ENCODE peak calls at places on chromosome 19, in six cellular contexts. P, W, B, T, Z and S are unnamed samples.

GRCh38 chr19:45161715-45162463 is 1.1 kb upstream of the NKPD1 start:
- DNase-seq in P (no peak), B (no peak), Z (no peak), T (no peak), W (no peak), S (no peak)

GRCh38 chr19:31223805-31224534 is 125.3 kb downstream of the TSHZ3 start:
- DNase-seq in W (no peak), P (no peak), B (no peak), T (no peak), Z (no peak), S (peak)

GRCh38 chr19:3513198-3514140 is 7.4 kb downstream of the FZR1 start:
- DNase-seq in W (no peak), Z (no peak), B (no peak), P (peak), T (no peak), S (no peak)

GRCh38 chr19:33828266-33829075 is 31.8 kb downstream of the KCTD15 start:
- DNase-seq in B (no peak), W (no peak), P (no peak), Z (no peak), T (no peak), S (no peak)

GRCh38 chr19:33399081-33399744 is 25.7 kb downstream of the CEBPG start:
- DNase-seq in W (no peak), Z (no peak), B (no peak), P (peak), T (no peak), S (no peak)

GRCh38 chr19:38233740-38234251 is 9.8 kb upstream of the DPF1 start:
- DNase-seq in B (peak), W (peak), T (peak), P (peak), Z (peak), S (peak)

GRCh38 chr19:52942371-52943133 is 19.3 kb upstream of the ZNF888 start:
- DNase-seq in Z (peak), W (peak), P (peak), T (peak), B (peak), S (peak)

GRCh38 chr19:8251025-8251472 is 41.9 kb downstream of the CERS4 start:
- DNase-seq in T (peak), W (no peak), B (no peak), P (peak), Z (peak), S (peak)

GRCh38 chr19:1911995-1912394 is 6.8 kb downstream of the ADAT3 start:
- DNase-seq in T (no peak), P (peak), B (no peak), Z (no peak), W (peak), S (no peak)

GRCh38 chr19:1429750-1430149 is 8.4 kb upstream of the RPS15 start:
- DNase-seq in Z (peak), W (peak), T (no peak), P (no peak), B (no peak), S (no peak)

GRCh38 chr19:19185853-19186728 is 5.9 kb downstream of the BORCS8 start:
- DNase-seq in W (peak), Z (no peak), P (peak), T (peak), B (no peak), S (peak)

GRCh38 chr19:32257326-32258073 is 87.9 kb upstream of the ZNF507 start:
- DNase-seq in W (no peak), T (no peak), B (no peak), Z (no peak), P (no peak), S (no peak)

GRCh38 chr19:4267101-4267900 is 11.8 kb upstream of the SHD start:
- DNase-seq in Z (peak), P (peak), T (peak), W (peak), B (peak), S (peak)

GRCh38 chr19:12779162-12779993 is 4.0 kb upstream of the HOOK2 start:
- DNase-seq in T (peak), Z (peak), P (no peak), W (peak), B (no peak), S (peak)

GRCh38 chr19:11460207-11460606 is 20.6 kb downstream of the ELAVL3 start:
- DNase-seq in P (no peak), B (no peak), Z (no peak), W (no peak), T (no peak), S (no peak)
- TF ChIP-seq CTCF in P (no peak), B (peak), Z (no peak), W (no peak), T (peak), S (no peak)

GRCh38 chr19:41886761-41887710 is 4.1 kb downstream of the ARHGEF1 start:
- DNase-seq in W (no peak), B (no peak), Z (no peak), P (no peak), T (peak), S (no peak)

GRCh38 chr19:41892173-41892902 is 9.4 kb downstream of the ARHGEF1 start:
- DNase-seq in T (no peak), P (peak), B (no peak), W (no peak), Z (no peak), S (no peak)

GRCh38 chr19:41887711-41888382 is 4.9 kb downstream of the ARHGEF1 start:
- DNase-seq in Z (no peak), W (peak), P (peak), T (peak), B (peak), S (no peak)

GRCh38 chr19:41889896-41890295 is 6.9 kb downstream of the ARHGEF1 start:
- DNase-seq in Z (no peak), T (no peak), W (no peak), P (no peak), B (no peak), S (no peak)

DNA sequence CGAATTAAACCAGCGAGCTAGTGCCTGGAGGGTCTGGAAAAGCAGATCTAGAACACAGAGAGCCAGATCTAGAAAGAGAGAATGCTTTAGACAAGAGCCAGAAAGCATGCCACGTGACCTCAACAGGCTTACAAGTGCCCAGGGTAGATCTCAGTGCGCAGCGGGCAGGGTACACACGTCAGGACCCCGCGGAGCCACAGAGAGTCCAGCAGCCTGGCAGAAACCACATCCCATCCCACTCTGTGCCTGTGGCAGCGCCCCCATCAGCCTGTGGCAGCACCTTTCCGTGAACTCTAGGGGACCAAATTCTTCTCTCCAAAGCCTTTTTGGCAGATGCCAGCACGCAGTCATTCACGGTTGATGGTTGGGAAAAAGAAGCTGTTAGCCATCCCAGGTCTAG is 5.9 kb downstream of the ARHGEF1 start:
- DNase-seq in W (no peak), T (no peak), B (no peak), P (peak), Z (no peak), S (no peak)
- TF ChIP-seq CTCF in W (no peak), T (no peak), B (no peak), P (no peak), Z (no peak), S (no peak)

GRCh38 chr19:5951338-5951861 is 26.5 kb downstream of the RANBP3 start:
- DNase-seq in T (no peak), Z (no peak), P (peak), B (no peak), W (no peak), S (no peak)

GRCh38 chr19:5950744-5951143 is 27.2 kb downstream of the RANBP3 start:
- DNase-seq in B (no peak), T (no peak), P (no peak), W (no peak), Z (no peak), S (no peak)

GRCh38 chr19:5949792-5950305 is 28.1 kb downstream of the RANBP3 start:
- DNase-seq in Z (no peak), B (no peak), P (peak), T (no peak), W (no peak), S (no peak)

GRCh38 chr19:5947435-5947834 is 30.5 kb downstream of the RANBP3 start:
- DNase-seq in T (no peak), B (no peak), W (no peak), P (peak), Z (peak), S (peak)

DNA sequence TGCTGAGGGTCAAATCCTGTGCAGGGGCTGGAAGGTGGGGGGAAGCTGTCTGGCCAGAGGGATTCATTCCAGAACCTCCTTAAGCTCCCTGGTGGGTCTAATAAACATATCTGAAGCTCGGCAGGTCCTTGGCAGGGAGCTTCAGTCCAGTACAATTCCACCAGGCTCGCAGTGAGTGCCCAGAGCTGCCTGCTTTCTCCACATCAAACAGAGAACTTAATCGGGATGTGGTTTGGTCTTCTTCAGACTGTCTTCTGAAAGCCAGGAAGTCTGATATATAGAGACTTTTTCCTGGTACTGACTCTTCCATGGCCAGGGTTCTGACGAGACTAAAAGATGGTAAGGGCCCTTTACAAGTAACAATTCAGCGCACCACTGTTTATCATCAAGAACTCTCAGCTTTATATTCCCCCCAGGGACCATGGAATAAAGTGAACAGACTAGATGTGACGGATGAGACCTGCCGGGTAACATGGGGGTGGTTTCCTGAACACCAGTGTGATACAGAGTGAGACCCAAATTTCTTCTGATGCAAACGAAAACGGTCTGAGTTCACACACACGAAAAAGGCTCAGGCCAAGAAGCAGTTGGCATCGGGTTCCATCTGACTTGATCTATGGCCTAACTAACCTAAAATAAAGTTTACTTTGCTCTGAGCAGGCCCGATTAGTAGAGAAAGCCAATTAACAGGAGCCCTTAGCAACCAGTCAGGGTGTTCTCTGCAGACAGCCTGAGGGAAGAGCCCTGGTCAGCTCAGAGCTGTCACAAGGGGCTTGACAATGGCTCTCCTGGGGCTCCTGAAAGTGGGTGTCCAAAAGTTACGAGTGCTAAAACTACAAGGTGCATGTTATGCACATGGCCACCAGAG is 29.0 kb downstream of the RANBP3 start:
- DNase-seq in W (no peak), T (no peak), B (no peak), P (peak), Z (no peak), S (no peak)
- TF ChIP-seq CTCF in W (no peak), T (no peak), B (no peak), P (no peak), Z (no peak), S (no peak)

GRCh38 chr19:54352546-54352945 is 12.2 kb downstream of the LAIR1 start:
- DNase-seq in Z (no peak), B (no peak), T (no peak), W (no peak), P (no peak), S (no peak)

GRCh38 chr19:54357381-54357780 is 7.3 kb downstream of the LAIR1 start:
- DNase-seq in Z (no peak), B (no peak), W (no peak), T (no peak), P (no peak), S (no peak)

GRCh38 chr19:54355675-54356074 is 9.1 kb downstream of the LAIR1 start:
- DNase-seq in Z (no peak), W (no peak), P (no peak), T (no peak), B (no peak), S (no peak)

GRCh38 chr19:54356444-54357056 is 8.2 kb downstream of the LAIR1 start:
- DNase-seq in B (no peak), W (no peak), P (no peak), Z (no peak), T (no peak), S (no peak)

GRCh38 chr19:54354761-54355160 is 10.0 kb downstream of the LAIR1 start:
- DNase-seq in P (no peak), Z (no peak), B (no peak), T (no peak), W (no peak), S (no peak)
- TF ChIP-seq CTCF in P (no peak), Z (no peak), B (no peak), T (no peak), W (no peak), S (no peak)

GRCh38 chr19:55340784-55341147 is 1.1 kb downstream of the KMT5C start:
- DNase-seq in T (peak), Z (no peak), W (peak), P (no peak), B (no peak), S (no peak)
- TF ChIP-seq CTCF in T (peak), Z (no peak), W (no peak), P (no peak), B (no peak), S (no peak)

GRCh38 chr19:11195681-11196080 is 1.7 kb downstream of the KANK2 start:
- DNase-seq in T (no peak), Z (no peak), B (no peak), W (no peak), P (no peak), S (no peak)

GRCh38 chr19:11198175-11198534 is 810 bp upstream of the KANK2 start:
- DNase-seq in Z (no peak), P (no peak), W (no peak), B (no peak), T (no peak), S (no peak)

GRCh38 chr19:11196406-11197287 is 698 bp downstream of the KANK2 start:
- DNase-seq in Z (peak), P (peak), T (peak), W (peak), B (peak), S (peak)

GRCh38 chr19:11198769-11199469 is 1.6 kb upstream of the KANK2 start:
- DNase-seq in B (no peak), T (no peak), Z (no peak), P (no peak), W (no peak), S (no peak)

DNA sequence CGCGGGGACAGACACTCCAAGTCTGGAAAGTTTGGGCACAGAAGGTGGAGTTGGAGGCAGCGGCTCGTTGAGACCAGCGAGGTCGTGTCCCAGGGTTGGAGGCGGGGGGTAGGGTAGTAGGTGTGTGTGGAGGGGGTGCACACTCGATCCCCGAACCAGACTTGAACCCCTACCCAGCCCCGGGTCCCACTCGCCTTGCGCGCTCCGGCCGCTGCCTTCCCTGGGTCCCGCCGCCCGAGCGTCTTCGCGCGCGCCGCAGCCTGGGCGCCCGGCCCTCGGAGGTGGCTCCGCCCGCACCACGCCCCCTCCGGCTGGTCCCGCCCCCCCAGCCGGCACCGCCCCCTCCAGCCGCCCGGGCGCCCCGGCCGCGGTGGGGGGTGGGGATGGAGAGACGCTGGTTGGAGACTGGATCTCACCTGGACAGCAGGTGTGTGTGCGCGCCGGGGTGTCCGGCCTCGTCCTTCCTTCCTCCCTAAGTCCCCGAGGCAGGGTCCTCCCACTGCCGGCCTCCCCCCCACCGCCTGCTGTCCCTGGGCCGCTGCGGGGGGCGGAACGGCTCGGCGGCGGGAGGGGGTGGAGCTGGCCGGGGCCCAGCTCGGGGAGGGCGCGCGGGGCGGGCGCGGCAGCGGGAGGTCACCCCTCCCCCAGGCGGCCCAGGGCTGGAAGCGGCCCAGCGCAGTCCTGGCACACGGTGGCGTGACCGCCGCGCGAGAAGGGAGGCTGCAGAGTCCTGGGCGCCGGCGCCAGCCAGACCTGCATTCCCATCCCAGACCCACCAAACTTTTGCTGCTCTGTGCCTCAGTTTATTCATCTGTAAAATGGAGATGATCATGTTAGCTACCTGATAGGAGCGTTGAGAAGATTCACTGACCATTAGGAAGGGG is at the start of gene KANK2:
- DNase-seq in B (peak), W (peak), P (peak), Z (peak), T (peak), S (peak)
- TF ChIP-seq CTCF in B (no peak), W (no peak), P (no peak), Z (peak), T (no peak), S (no peak)

GRCh38 chr19:49530708-49531107 is 2.9 kb downstream of the RCN3 start:
- DNase-seq in Z (no peak), B (no peak), P (no peak), T (no peak), W (no peak), S (no peak)

GRCh38 chr19:49536921-49537462 is 9.2 kb downstream of the RCN3 start:
- DNase-seq in W (no peak), T (no peak), B (no peak), Z (no peak), P (no peak), S (no peak)

GRCh38 chr19:49538643-49539042 is 10.8 kb downstream of the RCN3 start:
- DNase-seq in T (no peak), W (no peak), Z (no peak), P (no peak), B (no peak), S (no peak)

GRCh38 chr19:49534632-49535385 is 7.0 kb downstream of the RCN3 start:
- DNase-seq in W (no peak), Z (no peak), B (no peak), P (no peak), T (peak), S (no peak)

DNA sequence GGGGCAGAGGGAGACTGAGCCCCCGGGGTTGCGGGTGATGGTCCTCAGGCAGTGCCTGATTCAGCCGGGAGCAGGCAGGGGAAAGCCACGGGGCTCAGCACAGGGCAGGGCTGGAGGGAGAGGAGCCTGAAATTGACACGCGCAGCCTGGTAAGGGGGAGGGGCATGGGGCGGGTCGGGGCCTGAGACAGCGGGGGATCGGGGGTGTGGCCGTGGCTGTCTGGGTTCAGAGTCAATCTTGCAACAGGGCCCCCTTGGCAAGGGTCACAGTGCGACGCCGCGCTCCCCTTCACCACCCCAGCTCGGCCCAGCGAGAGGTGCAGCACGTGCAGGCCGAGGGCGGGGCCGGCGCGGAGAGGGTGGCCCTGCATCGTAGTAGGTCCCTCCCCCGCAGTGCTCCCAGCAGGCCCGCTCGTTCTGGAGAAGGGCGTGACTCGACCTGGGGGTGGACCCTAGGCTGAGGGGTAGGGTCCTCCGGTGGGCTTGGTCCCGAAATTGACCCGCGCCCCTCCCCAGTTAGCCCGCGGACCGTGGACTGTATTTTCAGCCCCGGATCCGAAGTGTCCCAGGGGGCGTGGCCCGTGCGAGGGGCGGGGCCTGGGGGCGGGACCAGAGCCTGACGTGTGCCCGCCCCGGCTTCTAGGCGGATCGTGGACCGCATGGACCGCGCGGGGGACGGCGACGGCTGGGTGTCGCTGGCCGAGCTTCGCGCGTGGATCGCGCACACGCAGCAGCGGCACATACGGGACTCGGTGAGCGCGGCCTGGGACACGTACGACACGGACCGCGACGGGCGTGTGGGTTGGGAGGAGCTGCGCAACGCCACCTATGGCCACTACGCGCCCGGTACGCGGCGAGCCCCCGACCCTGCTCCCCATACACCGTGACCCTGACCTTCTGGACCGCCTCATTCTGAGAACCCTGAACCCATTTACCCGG is 6.0 kb downstream of the RCN3 start:
- DNase-seq in B (peak), W (peak), Z (peak), T (peak), P (peak), S (peak)
- TF ChIP-seq CTCF in B (peak), W (no peak), Z (no peak), T (peak), P (peak), S (no peak)

DNA sequence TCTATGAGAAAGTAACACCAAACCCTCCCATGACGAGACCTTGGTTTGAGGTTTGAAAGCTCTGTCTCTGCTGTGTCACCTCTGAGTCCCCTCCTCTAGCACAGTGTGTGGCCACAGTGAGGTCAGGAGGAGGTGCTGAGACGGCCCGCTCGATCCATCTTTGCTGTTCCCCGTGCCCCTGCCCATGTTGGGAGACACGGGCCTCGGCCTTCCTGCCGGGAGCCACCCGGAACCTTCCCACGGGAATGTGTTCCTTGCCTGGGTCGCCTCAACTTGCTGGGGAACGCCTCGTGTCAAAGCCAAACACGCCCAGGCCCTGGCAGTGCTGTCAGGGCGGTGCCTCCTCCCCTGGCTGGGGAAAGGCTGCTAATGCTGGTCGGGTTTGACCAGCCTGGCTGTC is 10.1 kb downstream of the NANOS3 start:
- DNase-seq in P (no peak), W (peak), B (no peak), T (peak), Z (no peak), S (no peak)
- TF ChIP-seq CTCF in P (no peak), W (no peak), B (no peak), T (no peak), Z (no peak), S (no peak)